ENCODE peak calls at places on chromosomes 1 and 21, in seven cellular contexts. E is K562, Q is H1, S is HCT116, K is GM12878, U is SK-N-SH, R is HepG2. M is an unnamed sample.

GRCh38 chr1:62321438-62321837 is 2.2 kb upstream of the KANK4 start:
- DNase-seq in E (no peak), Q (no peak), S (peak), K (no peak), U (no peak), R (no peak), M (peak)

GRCh38 chr1:224205438-224205840 is 22.4 kb downstream of the DEGS1 start:
- DNase-seq in E (peak), Q (no peak), S (no peak), K (peak), U (peak), R (peak), M (no peak)

GRCh38 chr1:66521736-66522365 is 12.1 kb upstream of the SGIP1 start:
- DNase-seq in E (no peak), Q (no peak), S (peak), K (no peak), U (no peak), R (no peak), M (no peak)

GRCh38 chr1:211280910-211281309 is 21.7 kb downstream of the RCOR3 start:
- DNase-seq in E (no peak), Q (no peak), S (no peak), K (no peak), U (no peak), R (no peak), M (no peak)

GRCh38 chr1:210764536-210764935 is 369.4 kb downstream of the KCNH1 start:
- DNase-seq in E (no peak), Q (no peak), S (no peak), K (no peak), U (no peak), R (no peak), M (no peak)

GRCh38 chr1:160129046-160129445 is 13.5 kb downstream of the ATP1A2 start:
- DNase-seq in E (no peak), Q (no peak), S (no peak), K (no peak), U (no peak), R (no peak), M (no peak)

GRCh38 chr1:3714284-3714741 is 37.9 kb upstream of the CCDC27 start:
- DNase-seq in E (no peak), Q (no peak), S (no peak), K (no peak), U (no peak), R (no peak), M (no peak)

GRCh38 chr1:148353461-148354283 is 129.4 kb downstream of the PPIAL4G start:
- DNase-seq in E (peak), Q (no peak), S (peak), K (no peak), U (no peak), R (peak), M (peak)

GRCh38 chr21:37945036-37945435 is 28.8 kb upstream of the KCNJ6 start:
- DNase-seq in E (no peak), Q (no peak), S (no peak), K (no peak), U (no peak), R (no peak), M (no peak)

GRCh38 chr1:186244825-186245224 is 130.2 kb downstream of the TPR start:
- DNase-seq in E (no peak), Q (peak), S (no peak), K (no peak), U (no peak), R (peak), M (no peak)

GRCh38 chr1:200374569-200375312 is 35.1 kb downstream of the ZNF281 start:
- DNase-seq in E (no peak), Q (peak), S (no peak), K (no peak), U (no peak), R (peak), M (no peak)

GRCh38 chr1:59691261-59691660 is 123.5 kb upstream of the HOOK1 start:
- DNase-seq in E (no peak), Q (no peak), S (no peak), K (no peak), U (no peak), R (no peak), M (no peak)

GRCh38 chr21:31156169-31156568 is 117.9 kb upstream of the KRTAP19-8 start:
- DNase-seq in E (no peak), Q (no peak), S (no peak), K (no peak), U (no peak), R (no peak), M (no peak)

GRCh38 chr1:48665743-48666142 is 110.9 kb downstream of the BEND5 start:
- DNase-seq in E (no peak), Q (no peak), S (no peak), K (no peak), U (no peak), R (no peak), M (no peak)

GRCh38 chr1:244778356-244778755 is 57.1 kb upstream of the COX20 start:
- DNase-seq in E (no peak), Q (no peak), S (peak), K (no peak), U (no peak), R (no peak), M (no peak)

GRCh38 chr1:221283532-221283931 is 404.3 kb downstream of the HLX start:
- DNase-seq in E (no peak), Q (no peak), S (no peak), K (no peak), U (no peak), R (no peak), M (no peak)

GRCh38 chr1:19156676-19157075 is 53.4 kb downstream of the UBR4 start:
- DNase-seq in E (no peak), Q (no peak), S (no peak), K (no peak), U (no peak), R (no peak), M (no peak)

GRCh38 chr1:70818391-70818790 is 229.2 kb downstream of the PTGER3 start:
- DNase-seq in E (no peak), Q (no peak), S (no peak), K (no peak), U (no peak), R (no peak), M (no peak)

GRCh38 chr1:173195596-173196088 is 11.5 kb downstream of the TNFSF4 start:
- DNase-seq in E (no peak), Q (no peak), S (no peak), K (peak), U (no peak), R (no peak), M (no peak)

GRCh38 chr1:204853446-204853845 is 17.2 kb upstream of the NFASC start:
- DNase-seq in E (no peak), Q (no peak), S (no peak), K (no peak), U (no peak), R (no peak), M (no peak)

GRCh38 chr1:160371691-160372208 is 4.9 kb downstream of the NHLH1 start:
- DNase-seq in E (no peak), Q (no peak), S (no peak), K (no peak), U (no peak), R (no peak), M (no peak)

GRCh38 chr1:156438278-156438987 is 62.1 kb downstream of the MEF2D start:
- DNase-seq in E (no peak), Q (no peak), S (no peak), K (no peak), U (no peak), R (no peak), M (no peak)

GRCh38 chr1:166354411-166354810 is 187.6 kb upstream of the FAM78B start:
- DNase-seq in E (no peak), Q (no peak), S (no peak), K (no peak), U (no peak), R (peak), M (no peak)

DNA sequence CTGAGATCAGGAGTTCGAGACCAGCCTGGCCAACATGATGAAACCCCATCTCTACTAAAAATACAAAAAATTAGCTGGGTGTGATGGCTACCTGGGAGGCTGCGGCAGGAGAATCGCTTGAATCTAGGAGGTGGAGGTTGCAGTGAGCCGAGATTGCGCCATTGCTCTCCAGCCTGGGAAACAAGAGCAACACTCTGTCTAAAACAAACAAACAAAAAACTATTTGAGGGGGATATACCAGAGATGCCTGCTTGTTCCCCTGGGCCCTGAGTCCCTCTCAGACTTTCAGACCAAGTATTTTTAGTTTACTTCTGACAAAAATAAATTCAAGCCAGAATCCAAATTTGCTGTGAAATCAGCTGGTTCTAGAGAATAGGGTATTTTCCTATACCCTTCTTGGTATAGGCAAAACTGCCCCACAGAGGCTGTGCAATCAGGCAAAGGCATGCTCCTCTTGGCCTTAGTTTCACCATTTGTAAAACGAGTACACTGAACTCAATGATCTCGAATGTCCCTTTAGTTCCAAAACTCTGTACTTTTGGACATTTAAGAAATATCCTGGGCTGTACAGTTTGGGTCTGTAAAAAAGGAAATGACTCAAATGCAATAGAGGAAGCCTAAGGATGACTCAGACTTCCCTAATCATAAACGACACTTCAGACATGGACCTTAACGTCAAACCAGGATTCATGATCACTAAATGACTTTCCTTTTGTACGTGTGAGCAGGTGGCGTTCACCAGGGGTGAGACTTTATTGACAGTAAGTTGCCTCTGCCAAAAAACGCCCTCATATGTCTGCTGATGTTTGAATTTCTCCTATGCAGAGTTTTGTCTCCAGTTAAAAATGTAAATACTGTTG is 16.1 kb downstream of the ENSA start:
- DNase-seq in E (peak), Q (no peak), S (peak), K (peak), U (no peak), R (peak), M (peak)
- TF ChIP-seq SIN3A in E (no peak), Q (no peak), S (peak), K (no peak), U (peak), R (no peak), M (no peak)

DNA sequence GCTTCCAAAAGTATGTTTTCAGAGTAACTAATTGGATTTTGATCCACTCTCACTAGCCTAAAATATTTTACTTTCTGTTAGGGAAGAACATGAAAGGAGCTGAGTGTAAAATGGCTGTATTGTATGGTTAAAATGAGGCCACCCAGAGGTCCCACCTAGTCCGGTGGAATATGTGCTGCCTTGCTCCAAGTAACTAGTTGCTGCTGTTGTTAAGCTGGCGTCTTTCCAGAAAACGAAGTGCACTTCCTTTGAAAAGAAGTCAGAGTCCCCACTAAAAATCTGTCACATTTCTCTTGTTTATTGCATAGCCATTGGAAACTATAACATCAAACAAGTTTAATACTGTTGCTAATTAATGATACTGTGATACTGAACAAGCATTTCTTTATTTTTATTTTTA is 3.2 kb downstream of the SLC25A33 start:
- DNase-seq in E (no peak), Q (no peak), S (no peak), K (no peak), U (no peak), R (peak), M (no peak)
- TF ChIP-seq SIN3A in E (no peak), Q (no peak), S (no peak), K (no peak), U (no peak), R (no peak), M (no peak)

GRCh38 chr1:33635336-33636012 is 163.0 kb downstream of the ZSCAN20 start:
- DNase-seq in E (no peak), Q (peak), S (no peak), K (no peak), U (no peak), R (no peak), M (no peak)

GRCh38 chr1:33640114-33640660 is 167.7 kb downstream of the ZSCAN20 start:
- DNase-seq in E (no peak), Q (no peak), S (no peak), K (no peak), U (no peak), R (no peak), M (no peak)

GRCh38 chr1:33637846-33638440 is 165.5 kb downstream of the ZSCAN20 start:
- DNase-seq in E (no peak), Q (no peak), S (no peak), K (no peak), U (no peak), R (no peak), M (no peak)

GRCh38 chr1:33636209-33636608 is 163.8 kb downstream of the ZSCAN20 start:
- DNase-seq in E (no peak), Q (no peak), S (no peak), K (no peak), U (no peak), R (no peak), M (no peak)

DNA sequence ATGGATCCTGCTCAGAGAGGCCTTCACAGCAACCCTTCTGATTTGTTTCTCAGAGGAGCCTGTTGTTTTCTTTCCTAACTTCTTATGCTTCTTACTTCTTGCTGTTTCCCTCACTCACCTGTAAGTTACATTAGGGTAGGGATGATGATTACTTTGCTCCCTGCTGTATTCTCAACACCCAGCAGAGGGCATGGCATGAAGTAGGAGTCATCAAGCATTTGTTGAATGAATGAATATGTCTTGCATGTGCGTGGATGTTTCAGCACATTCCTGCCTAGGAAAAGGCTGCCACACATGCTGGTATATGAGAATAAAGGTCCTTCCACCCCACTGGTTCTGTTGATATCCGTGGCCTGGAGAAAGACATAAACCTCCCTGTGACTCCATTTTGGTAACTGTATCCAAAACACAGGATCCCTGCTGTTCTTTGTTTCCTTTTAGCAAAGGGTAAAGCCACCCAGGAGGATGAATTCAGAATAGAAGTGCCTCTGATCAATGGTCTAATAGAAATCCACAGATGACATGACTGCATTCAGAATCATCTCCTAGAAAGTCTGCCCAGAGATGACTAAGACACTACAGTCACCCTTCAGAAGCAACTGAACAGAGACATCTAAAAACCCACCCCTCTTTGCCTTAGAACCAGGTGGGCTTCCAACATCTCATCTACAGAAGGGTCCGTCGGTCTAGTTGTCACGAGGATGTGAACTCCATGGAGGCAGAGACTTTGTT is 168.8 kb downstream of the ZSCAN20 start:
- DNase-seq in E (peak), Q (peak), S (peak), K (no peak), U (no peak), R (peak), M (peak)
- TF ChIP-seq SIN3A in E (no peak), Q (no peak), S (no peak), K (no peak), U (no peak), R (no peak), M (no peak)

GRCh38 chr1:57889686-57890360 is 466.0 kb upstream of the DAB1 start:
- DNase-seq in E (no peak), Q (no peak), S (no peak), K (no peak), U (no peak), R (no peak), M (no peak)

GRCh38 chr1:57897581-57897980 is 473.7 kb upstream of the DAB1 start:
- DNase-seq in E (no peak), Q (no peak), S (no peak), K (no peak), U (no peak), R (no peak), M (no peak)

GRCh38 chr1:57898531-57898930 is 474.7 kb upstream of the DAB1 start:
- DNase-seq in E (no peak), Q (no peak), S (no peak), K (no peak), U (no peak), R (no peak), M (no peak)

DNA sequence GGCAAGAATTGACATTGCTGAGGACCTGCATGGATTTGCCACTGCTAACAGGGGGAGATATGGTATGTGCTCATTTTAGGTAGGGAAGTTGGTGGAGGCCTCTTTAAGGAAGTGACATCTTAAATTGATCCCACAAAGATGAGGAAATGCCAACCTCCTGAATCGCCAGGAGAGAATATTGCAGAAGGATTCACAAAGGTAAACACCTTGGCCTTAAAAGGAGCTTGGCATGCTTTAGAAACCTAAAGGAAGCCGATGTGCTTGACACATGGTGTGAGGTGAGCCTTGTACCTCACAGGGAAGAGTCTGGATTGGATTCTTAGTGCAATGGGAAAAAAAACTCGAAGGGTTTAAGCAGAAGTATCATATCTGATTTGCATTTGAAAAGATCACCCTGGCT is 470.5 kb upstream of the DAB1 start:
- DNase-seq in E (no peak), Q (no peak), S (no peak), K (no peak), U (no peak), R (no peak), M (no peak)
- TF ChIP-seq SIN3A in E (no peak), Q (no peak), S (no peak), K (no peak), U (no peak), R (no peak), M (no peak)

M was measured in Panc1.